ENCODE peak calls at places on chromosomes 12 and 14, in seven cellular contexts. C, G, L, W, H, B and F are unnamed samples.

GRCh38 chr12:73599268-73599667 is 938.4 kb upstream of the ATXN7L3B start:
- DNase-seq in C (no peak), G (no peak), L (no peak), W (no peak), H (no peak), B (no peak), F (no peak)

GRCh38 chr12:40832668-40833067 is 140.4 kb downstream of the CNTN1 start:
- DNase-seq in C (no peak), G (no peak), L (no peak), W (no peak), H (no peak), B (no peak), F (no peak)

GRCh38 chr14:23404331-23404900 is 3.7 kb downstream of the MYH6 start:
- DNase-seq in C (no peak), G (no peak), L (no peak), W (no peak), H (no peak), B (no peak), F (no peak)

GRCh38 chr14:75482366-75482765 is 39.9 kb upstream of the BATF start:
- DNase-seq in C (no peak), G (no peak), L (no peak), W (no peak), H (no peak), B (no peak), F (no peak)

GRCh38 chr12:38465020-38465419 is 148.4 kb downstream of the ALG10B start:
- DNase-seq in C (no peak), G (no peak), L (no peak), W (no peak), H (no peak), B (no peak), F (no peak)

GRCh38 chr14:96559571-96559970 is 57.4 kb downstream of the PAPOLA start:
- DNase-seq in C (no peak), G (no peak), L (no peak), W (no peak), H (no peak), B (no peak), F (no peak)

GRCh38 chr12:18819471-18819870 is 81.6 kb downstream of the CAPZA3 start:
- DNase-seq in C (no peak), G (no peak), L (no peak), W (no peak), H (no peak), B (no peak), F (no peak)

GRCh38 chr14:23566782-23567185 is 807 bp downstream of the AP1G2 start:
- DNase-seq in C (no peak), G (no peak), L (no peak), W (peak), H (no peak), B (no peak), F (no peak)

GRCh38 chr12:109523071-109523470 is 45.6 kb downstream of the UBE3B start:
- DNase-seq in C (no peak), G (no peak), L (no peak), W (no peak), H (no peak), B (no peak), F (no peak)

GRCh38 chr14:104678346-104678745 is 11.1 kb upstream of the INF2 start:
- DNase-seq in C (no peak), G (no peak), L (no peak), W (no peak), H (peak), B (no peak), F (peak)

GRCh38 chr12:25694072-25694471 is 141.0 kb upstream of the LMNTD1 start:
- DNase-seq in C (no peak), G (peak), L (no peak), W (no peak), H (no peak), B (no peak), F (no peak)

GRCh38 chr12:112564160-112564559 is 145.4 kb downstream of the PTPN11 start:
- DNase-seq in C (no peak), G (no peak), L (no peak), W (no peak), H (no peak), B (no peak), F (no peak)

GRCh38 chr12:124681779-124682391 is 114.5 kb upstream of the NCOR2 start:
- DNase-seq in C (peak), G (peak), L (no peak), W (no peak), H (peak), B (no peak), F (no peak)

GRCh38 chr12:64595863-64596793 is 14.2 kb upstream of the RASSF3 start:
- DNase-seq in C (no peak), G (peak), L (no peak), W (no peak), H (no peak), B (no peak), F (no peak)

GRCh38 chr12:120702629-120703028 is 7.6 kb upstream of the UNC119B start:
- DNase-seq in C (no peak), G (peak), L (no peak), W (peak), H (no peak), B (no peak), F (no peak)

GRCh38 chr14:21913759-21914158 is 240.1 kb upstream of the OR4E1 start:
- DNase-seq in C (peak), G (peak), L (no peak), W (peak), H (no peak), B (peak), F (no peak)

GRCh38 chr12:68350753-68351152 is 18.6 kb upstream of the MDM1 start:
- DNase-seq in C (no peak), G (no peak), L (no peak), W (no peak), H (no peak), B (no peak), F (no peak)

DNA sequence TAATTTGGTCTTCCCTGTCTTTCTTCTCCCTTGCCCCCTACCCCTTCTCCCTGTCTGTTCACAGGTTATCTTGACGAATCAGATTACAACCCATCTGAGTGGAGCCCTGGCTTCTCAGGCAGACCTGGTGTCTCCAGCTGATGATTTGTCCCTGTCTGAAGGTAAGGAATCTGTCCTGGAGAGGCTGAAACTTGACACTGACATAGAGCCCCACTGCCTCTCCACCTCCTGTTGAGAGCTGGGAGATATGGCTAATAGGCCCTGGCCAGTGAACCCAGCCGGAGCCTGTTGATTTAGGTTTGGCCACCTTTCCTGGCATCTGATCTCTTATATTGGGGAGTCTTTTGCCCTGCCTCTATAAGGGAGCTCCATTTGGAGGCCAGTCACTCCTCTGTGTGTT is 472.2 kb downstream of the RAD51B start:
- DNase-seq in C (no peak), G (peak), L (no peak), W (no peak), H (no peak), B (no peak), F (no peak)
- TF ChIP-seq EP300 in C (no peak), G (no peak), L (no peak), W (no peak), H (no peak), B (no peak), F (no peak)

GRCh38 chr12:11839093-11839641 is 189.7 kb downstream of the ETV6 start:
- DNase-seq in C (no peak), G (no peak), L (no peak), W (no peak), H (no peak), B (peak), F (no peak)

GRCh38 chr12:11836964-11837286 is 187.5 kb downstream of the ETV6 start:
- DNase-seq in C (no peak), G (no peak), L (no peak), W (no peak), H (no peak), B (no peak), F (no peak)

GRCh38 chr12:11837318-11837934 is 188.0 kb downstream of the ETV6 start:
- DNase-seq in C (no peak), G (no peak), L (no peak), W (no peak), H (no peak), B (no peak), F (no peak)

GRCh38 chr12:11838403-11838802 is 188.9 kb downstream of the ETV6 start:
- DNase-seq in C (no peak), G (no peak), L (no peak), W (no peak), H (no peak), B (no peak), F (no peak)

GRCh38 chr12:11840350-11840749 is 190.9 kb downstream of the ETV6 start:
- DNase-seq in C (no peak), G (no peak), L (no peak), W (no peak), H (no peak), B (peak), F (no peak)
- TF ChIP-seq EP300 in C (no peak), G (no peak), L (no peak), W (no peak), H (no peak), B (no peak), F (no peak)

GRCh38 chr14:52003324-52003723 is 14.0 kb downstream of the RTRAF start:
- DNase-seq in C (no peak), G (no peak), L (no peak), W (no peak), H (no peak), B (no peak), F (no peak)
- TF ChIP-seq EP300 in C (no peak), G (no peak), L (peak), W (no peak), H (peak), B (peak), F (no peak)

GRCh38 chr14:97584528-97584927 is 787.3 kb downstream of the VRK1 start:
- DNase-seq in C (no peak), G (no peak), L (no peak), W (no peak), H (no peak), B (no peak), F (no peak)
- TF ChIP-seq EP300 in C (no peak), G (no peak), L (no peak), W (no peak), H (no peak), B (no peak), F (no peak)